ENCODE peak calls at places on chromosomes 16 and 17, in eight cellular contexts. One of them, this sample, is unnamed.

GRCh38 chr16:85306071-85306792 is 194.0 kb upstream of the CIBAR2 start:
- DNase-seq in activated CD8-positive, alpha-beta T cell treated with anti-CD3 and anti-CD28 coated beads for 36 hours: peak; percentile 98
- DNase-seq in cardiac muscle cell: peak; percentile 92
- DNase-seq in activated CD4-positive, alpha-beta T cell treated with anti-CD3 and anti-CD28 coated beads, Interleukin-2, amount 50 U/mL, for 1 hour: peak; percentile 76
- DNase-seq in LoVo: no peak
- DNase-seq in endothelial cell: no peak
- DNase-seq in NCI-H2171: no peak
- DNase-seq in amniotic stem cell: peak; percentile 44
- DNase-seq in this sample: peak; percentile 84

GRCh38 chr17:74748279-74748528 is 224 bp upstream of the NHERF1 start:
- DNase-seq in NCI-H2171: no peak
- DNase-seq in activated CD4-positive, alpha-beta T cell treated with anti-CD3 and anti-CD28 coated beads, Interleukin-2, amount 50 U/mL, for 1 hour: no peak
- DNase-seq in cardiac muscle cell: no peak
- DNase-seq in endothelial cell: no peak
- DNase-seq in LoVo: no peak
- DNase-seq in amniotic stem cell: no peak
- DNase-seq in activated CD8-positive, alpha-beta T cell treated with anti-CD3 and anti-CD28 coated beads for 36 hours: no peak
- DNase-seq in this sample: no peak

GRCh38 chr17:56699186-56699895 is 105.8 kb downstream of the NOG start:
- DNase-seq in activated CD8-positive, alpha-beta T cell treated with anti-CD3 and anti-CD28 coated beads for 36 hours: no peak
- DNase-seq in LoVo: peak; percentile 91
- DNase-seq in NCI-H2171: peak; percentile 32
- DNase-seq in amniotic stem cell: peak; percentile 97
- DNase-seq in activated CD4-positive, alpha-beta T cell treated with anti-CD3 and anti-CD28 coated beads, Interleukin-2, amount 50 U/mL, for 1 hour: no peak
- DNase-seq in cardiac muscle cell: peak; percentile 83
- DNase-seq in endothelial cell: peak; percentile 44
- DNase-seq in this sample: peak; percentile 19

GRCh38 chr16:54193656-54194007 is 93.0 kb downstream of the IRX3 start:
- DNase-seq in amniotic stem cell: peak; percentile 4
- DNase-seq in endothelial cell: peak; percentile 85
- DNase-seq in LoVo: peak; percentile 38
- DNase-seq in cardiac muscle cell: peak; percentile 84
- DNase-seq in activated CD4-positive, alpha-beta T cell treated with anti-CD3 and anti-CD28 coated beads, Interleukin-2, amount 50 U/mL, for 1 hour: peak; percentile 7
- DNase-seq in activated CD8-positive, alpha-beta T cell treated with anti-CD3 and anti-CD28 coated beads for 36 hours: peak; percentile 54
- DNase-seq in NCI-H2171: peak; percentile 84
- DNase-seq in this sample: peak; percentile 83

GRCh38 chr16:31528726-31529397 is 1.2 kb downstream of the AHSP start:
- DNase-seq in activated CD4-positive, alpha-beta T cell treated with anti-CD3 and anti-CD28 coated beads, Interleukin-2, amount 50 U/mL, for 1 hour: no peak
- DNase-seq in NCI-H2171: no peak
- DNase-seq in endothelial cell: no peak
- DNase-seq in cardiac muscle cell: peak; percentile 73
- DNase-seq in LoVo: no peak
- DNase-seq in amniotic stem cell: peak; percentile 33
- DNase-seq in activated CD8-positive, alpha-beta T cell treated with anti-CD3 and anti-CD28 coated beads for 36 hours: no peak
- DNase-seq in this sample: no peak

GRCh38 chr16:75106351-75107274 is 10.0 kb downstream of the LDHD start:
- DNase-seq in endothelial cell: no peak
- DNase-seq in amniotic stem cell: no peak
- DNase-seq in cardiac muscle cell: no peak
- DNase-seq in NCI-H2171: no peak
- DNase-seq in activated CD4-positive, alpha-beta T cell treated with anti-CD3 and anti-CD28 coated beads, Interleukin-2, amount 50 U/mL, for 1 hour: no peak
- DNase-seq in LoVo: no peak
- DNase-seq in activated CD8-positive, alpha-beta T cell treated with anti-CD3 and anti-CD28 coated beads for 36 hours: no peak
- DNase-seq in this sample: no peak

GRCh38 chr17:6684460-6684783 is 28.7 kb downstream of the SLC13A5 start:
- DNase-seq in cardiac muscle cell: no peak
- DNase-seq in endothelial cell: no peak
- DNase-seq in activated CD4-positive, alpha-beta T cell treated with anti-CD3 and anti-CD28 coated beads, Interleukin-2, amount 50 U/mL, for 1 hour: no peak
- DNase-seq in NCI-H2171: no peak
- DNase-seq in amniotic stem cell: no peak
- DNase-seq in activated CD8-positive, alpha-beta T cell treated with anti-CD3 and anti-CD28 coated beads for 36 hours: no peak
- DNase-seq in LoVo: no peak
- DNase-seq in this sample: no peak

GRCh38 chr17:2222901-2223616 is 80.5 kb downstream of the SMG6 start:
- DNase-seq in endothelial cell: no peak
- DNase-seq in NCI-H2171: no peak
- DNase-seq in cardiac muscle cell: peak; percentile 81
- DNase-seq in activated CD4-positive, alpha-beta T cell treated with anti-CD3 and anti-CD28 coated beads, Interleukin-2, amount 50 U/mL, for 1 hour: peak; percentile 39
- DNase-seq in LoVo: no peak
- DNase-seq in activated CD8-positive, alpha-beta T cell treated with anti-CD3 and anti-CD28 coated beads for 36 hours: peak; percentile 74
- DNase-seq in amniotic stem cell: no peak
- DNase-seq in this sample: peak; percentile 75

GRCh38 chr16:29898786-29899515 is 399 bp downstream of the SEZ6L2 start:
- DNase-seq in cardiac muscle cell: no peak
- DNase-seq in activated CD4-positive, alpha-beta T cell treated with anti-CD3 and anti-CD28 coated beads, Interleukin-2, amount 50 U/mL, for 1 hour: no peak
- DNase-seq in activated CD8-positive, alpha-beta T cell treated with anti-CD3 and anti-CD28 coated beads for 36 hours: no peak
- DNase-seq in amniotic stem cell: no peak
- DNase-seq in NCI-H2171: peak; percentile 55
- DNase-seq in endothelial cell: peak; percentile 74
- DNase-seq in LoVo: no peak
- DNase-seq in this sample: no peak

GRCh38 chr17:1252203-1252608 is 18.0 kb upstream of the BHLHA9 start:
- DNase-seq in amniotic stem cell: no peak
- DNase-seq in activated CD4-positive, alpha-beta T cell treated with anti-CD3 and anti-CD28 coated beads, Interleukin-2, amount 50 U/mL, for 1 hour: no peak
- DNase-seq in LoVo: no peak
- DNase-seq in activated CD8-positive, alpha-beta T cell treated with anti-CD3 and anti-CD28 coated beads for 36 hours: no peak
- DNase-seq in endothelial cell: no peak
- DNase-seq in cardiac muscle cell: peak; percentile 70
- DNase-seq in NCI-H2171: peak; percentile 52
- DNase-seq in this sample: peak; percentile 47

GRCh38 chr16:15897834-15898254 is 9.4 kb upstream of the CEP20 start:
- DNase-seq in NCI-H2171: no peak
- DNase-seq in activated CD8-positive, alpha-beta T cell treated with anti-CD3 and anti-CD28 coated beads for 36 hours: peak; percentile 67
- DNase-seq in amniotic stem cell: peak; percentile 4
- DNase-seq in LoVo: no peak
- DNase-seq in cardiac muscle cell: no peak
- DNase-seq in endothelial cell: no peak
- DNase-seq in activated CD4-positive, alpha-beta T cell treated with anti-CD3 and anti-CD28 coated beads, Interleukin-2, amount 50 U/mL, for 1 hour: no peak
- DNase-seq in this sample: no peak

GRCh38 chr17:77609553-77610517 is 348.7 kb upstream of the TNRC6C start:
- DNase-seq in NCI-H2171: no peak
- DNase-seq in LoVo: no peak
- DNase-seq in cardiac muscle cell: no peak
- DNase-seq in activated CD8-positive, alpha-beta T cell treated with anti-CD3 and anti-CD28 coated beads for 36 hours: peak; percentile 85
- DNase-seq in activated CD4-positive, alpha-beta T cell treated with anti-CD3 and anti-CD28 coated beads, Interleukin-2, amount 50 U/mL, for 1 hour: peak; percentile 54
- DNase-seq in amniotic stem cell: no peak
- DNase-seq in endothelial cell: no peak
- DNase-seq in this sample: no peak

GRCh38 chr17:31596382-31597323 is 205.2 kb downstream of the RAB11FIP4 start:
- DNase-seq in amniotic stem cell: peak; percentile 95
- DNase-seq in endothelial cell: peak; percentile 30
- DNase-seq in activated CD4-positive, alpha-beta T cell treated with anti-CD3 and anti-CD28 coated beads, Interleukin-2, amount 50 U/mL, for 1 hour: no peak
- DNase-seq in NCI-H2171: no peak
- DNase-seq in cardiac muscle cell: peak; percentile 96
- DNase-seq in activated CD8-positive, alpha-beta T cell treated with anti-CD3 and anti-CD28 coated beads for 36 hours: peak; percentile 42
- DNase-seq in LoVo: peak; percentile 26
- DNase-seq in this sample: peak; percentile 76

GRCh38 chr17:38327936-38328335 is 15.8 kb downstream of the GPR179 start:
- DNase-seq in amniotic stem cell: no peak
- DNase-seq in endothelial cell: no peak
- DNase-seq in LoVo: no peak
- DNase-seq in NCI-H2171: no peak
- DNase-seq in cardiac muscle cell: no peak
- DNase-seq in activated CD8-positive, alpha-beta T cell treated with anti-CD3 and anti-CD28 coated beads for 36 hours: no peak
- DNase-seq in activated CD4-positive, alpha-beta T cell treated with anti-CD3 and anti-CD28 coated beads, Interleukin-2, amount 50 U/mL, for 1 hour: no peak
- DNase-seq in this sample: no peak

GRCh38 chr17:48878920-48879898 is 13.4 kb upstream of the ATP5MC1 start:
- DNase-seq in endothelial cell: peak; percentile 50
- DNase-seq in amniotic stem cell: peak; percentile 17
- DNase-seq in cardiac muscle cell: peak; percentile 79
- DNase-seq in activated CD8-positive, alpha-beta T cell treated with anti-CD3 and anti-CD28 coated beads for 36 hours: peak; percentile 69
- DNase-seq in activated CD4-positive, alpha-beta T cell treated with anti-CD3 and anti-CD28 coated beads, Interleukin-2, amount 50 U/mL, for 1 hour: peak; percentile 44
- DNase-seq in LoVo: peak; percentile 75
- DNase-seq in NCI-H2171: peak; percentile 45
- DNase-seq in this sample: no peak

GRCh38 chr17:68398731-68399637 is 58.3 kb downstream of the WIPI1 start:
- DNase-seq in LoVo: peak; percentile 56
- DNase-seq in activated CD4-positive, alpha-beta T cell treated with anti-CD3 and anti-CD28 coated beads, Interleukin-2, amount 50 U/mL, for 1 hour: no peak
- DNase-seq in NCI-H2171: no peak
- DNase-seq in endothelial cell: peak; percentile 67
- DNase-seq in cardiac muscle cell: peak; percentile 86
- DNase-seq in amniotic stem cell: peak; percentile 66
- DNase-seq in activated CD8-positive, alpha-beta T cell treated with anti-CD3 and anti-CD28 coated beads for 36 hours: peak; percentile 64
- DNase-seq in this sample: peak; percentile 49

GRCh38 chr17:79188048-79188447 is 113.4 kb downstream of the ENGASE start:
- DNase-seq in activated CD8-positive, alpha-beta T cell treated with anti-CD3 and anti-CD28 coated beads for 36 hours: peak; percentile 31
- DNase-seq in LoVo: no peak
- DNase-seq in endothelial cell: peak; percentile 72
- DNase-seq in activated CD4-positive, alpha-beta T cell treated with anti-CD3 and anti-CD28 coated beads, Interleukin-2, amount 50 U/mL, for 1 hour: no peak
- DNase-seq in NCI-H2171: peak; percentile 38
- DNase-seq in amniotic stem cell: no peak
- DNase-seq in cardiac muscle cell: peak; percentile 6
- DNase-seq in this sample: no peak

GRCh38 chr16:66752958-66753357 is 1.5 kb upstream of the DYNC1LI2 start:
- DNase-seq in activated CD4-positive, alpha-beta T cell treated with anti-CD3 and anti-CD28 coated beads, Interleukin-2, amount 50 U/mL, for 1 hour: no peak
- DNase-seq in LoVo: no peak
- DNase-seq in endothelial cell: no peak
- DNase-seq in NCI-H2171: no peak
- DNase-seq in activated CD8-positive, alpha-beta T cell treated with anti-CD3 and anti-CD28 coated beads for 36 hours: no peak
- DNase-seq in cardiac muscle cell: no peak
- DNase-seq in amniotic stem cell: no peak
- DNase-seq in this sample: no peak

GRCh38 chr17:44928950-44929720 is 13.8 kb upstream of the GFAP start:
- DNase-seq in cardiac muscle cell: no peak
- DNase-seq in activated CD4-positive, alpha-beta T cell treated with anti-CD3 and anti-CD28 coated beads, Interleukin-2, amount 50 U/mL, for 1 hour: no peak
- DNase-seq in NCI-H2171: no peak
- DNase-seq in amniotic stem cell: no peak
- DNase-seq in endothelial cell: no peak
- DNase-seq in activated CD8-positive, alpha-beta T cell treated with anti-CD3 and anti-CD28 coated beads for 36 hours: no peak
- DNase-seq in LoVo: no peak
- DNase-seq in this sample: peak; percentile 7

GRCh38 chr17:45276031-45276430 is 14.1 kb upstream of the SPATA32 start:
- DNase-seq in NCI-H2171: no peak
- DNase-seq in activated CD8-positive, alpha-beta T cell treated with anti-CD3 and anti-CD28 coated beads for 36 hours: no peak
- DNase-seq in LoVo: no peak
- DNase-seq in activated CD4-positive, alpha-beta T cell treated with anti-CD3 and anti-CD28 coated beads, Interleukin-2, amount 50 U/mL, for 1 hour: no peak
- DNase-seq in endothelial cell: no peak
- DNase-seq in amniotic stem cell: no peak
- DNase-seq in cardiac muscle cell: peak; percentile 46
- DNase-seq in this sample: no peak

GRCh38 chr16:87698676-87699179 is 67.1 kb downstream of the KLHDC4 start:
- DNase-seq in endothelial cell: no peak
- DNase-seq in activated CD8-positive, alpha-beta T cell treated with anti-CD3 and anti-CD28 coated beads for 36 hours: no peak
- DNase-seq in amniotic stem cell: no peak
- DNase-seq in LoVo: no peak
- DNase-seq in cardiac muscle cell: no peak
- DNase-seq in activated CD4-positive, alpha-beta T cell treated with anti-CD3 and anti-CD28 coated beads, Interleukin-2, amount 50 U/mL, for 1 hour: no peak
- DNase-seq in NCI-H2171: no peak
- DNase-seq in this sample: no peak

GRCh38 chr17:19398301-19399181 is 11.6 kb upstream of the MFAP4 start:
- DNase-seq in activated CD4-positive, alpha-beta T cell treated with anti-CD3 and anti-CD28 coated beads, Interleukin-2, amount 50 U/mL, for 1 hour: no peak
- DNase-seq in LoVo: peak; percentile 83
- DNase-seq in activated CD8-positive, alpha-beta T cell treated with anti-CD3 and anti-CD28 coated beads for 36 hours: no peak
- DNase-seq in NCI-H2171: peak; percentile 65
- DNase-seq in amniotic stem cell: no peak
- DNase-seq in cardiac muscle cell: peak; percentile 78
- DNase-seq in endothelial cell: no peak
- DNase-seq in this sample: peak; percentile 68

GRCh38 chr17:72850410-72850809 is 242.1 kb downstream of the SLC39A11 start:
- DNase-seq in amniotic stem cell: no peak
- DNase-seq in endothelial cell: no peak
- DNase-seq in NCI-H2171: no peak
- DNase-seq in activated CD4-positive, alpha-beta T cell treated with anti-CD3 and anti-CD28 coated beads, Interleukin-2, amount 50 U/mL, for 1 hour: no peak
- DNase-seq in cardiac muscle cell: peak; percentile 47
- DNase-seq in activated CD8-positive, alpha-beta T cell treated with anti-CD3 and anti-CD28 coated beads for 36 hours: no peak
- DNase-seq in LoVo: no peak
- DNase-seq in this sample: no peak

GRCh38 chr17:32477220-32477619 is 9.6 kb upstream of the CDK5R1 start:
- DNase-seq in endothelial cell: no peak
- DNase-seq in amniotic stem cell: no peak
- DNase-seq in NCI-H2171: no peak
- DNase-seq in LoVo: no peak
- DNase-seq in activated CD4-positive, alpha-beta T cell treated with anti-CD3 and anti-CD28 coated beads, Interleukin-2, amount 50 U/mL, for 1 hour: no peak
- DNase-seq in activated CD8-positive, alpha-beta T cell treated with anti-CD3 and anti-CD28 coated beads for 36 hours: no peak
- DNase-seq in cardiac muscle cell: no peak
- DNase-seq in this sample: no peak

GRCh38 chr16:19677403-19677802 is 40.6 kb downstream of the KNOP1 start:
- DNase-seq in cardiac muscle cell: no peak
- DNase-seq in LoVo: no peak
- DNase-seq in activated CD4-positive, alpha-beta T cell treated with anti-CD3 and anti-CD28 coated beads, Interleukin-2, amount 50 U/mL, for 1 hour: no peak
- DNase-seq in amniotic stem cell: no peak
- DNase-seq in NCI-H2171: no peak
- DNase-seq in endothelial cell: no peak
- DNase-seq in activated CD8-positive, alpha-beta T cell treated with anti-CD3 and anti-CD28 coated beads for 36 hours: no peak
- DNase-seq in this sample: peak; percentile 32

GRCh38 chr17:43702636-43703035 is 40.9 kb upstream of the MEOX1 start:
- DNase-seq in NCI-H2171: peak; percentile 37
- DNase-seq in endothelial cell: no peak
- DNase-seq in LoVo: no peak
- DNase-seq in cardiac muscle cell: no peak
- DNase-seq in activated CD4-positive, alpha-beta T cell treated with anti-CD3 and anti-CD28 coated beads, Interleukin-2, amount 50 U/mL, for 1 hour: no peak
- DNase-seq in amniotic stem cell: no peak
- DNase-seq in activated CD8-positive, alpha-beta T cell treated with anti-CD3 and anti-CD28 coated beads for 36 hours: peak; percentile 47
- DNase-seq in this sample: no peak